ENCODE peak calls at places on chromosomes 2 and 18, in eight cellular contexts. H is cardiac muscle cell, L is IMR-90, E is upper lobe of left lung, G is mammary epithelial cell, Z is neural progenitor cell, D is upper lobe of right lung, X is A549. J is an unnamed sample. For H3K4me1, the result is how much of the 10 kb centered on the place peaks cover.

GRCh38 chr2:128452536-128453530 is 134.2 kb upstream of the HS6ST1 start:
- DNase-seq in H (no peak), L (no peak), E (no peak), G (no peak), Z (peak), D (peak), X (no peak), J (no peak)

GRCh38 chr2:179444056-179444455 is 179.4 kb upstream of the SESTD1 start:
- DNase-seq in H (peak), L (peak), E (no peak), G (no peak), Z (no peak), D (no peak), X (no peak), J (no peak)

GRCh38 chr2:180508451-180508850 is 472.0 kb upstream of the UBE2E3 start:
- DNase-seq in H (no peak), L (no peak), E (no peak), G (no peak), Z (no peak), D (no peak), X (no peak), J (no peak)

GRCh38 chr2:122341007-122341406 is 585.6 kb downstream of the TSN start:
- DNase-seq in H (peak), L (no peak), E (no peak), G (peak), Z (no peak), D (no peak), X (no peak), J (no peak)

GRCh38 chr2:23823863-23824262 is 103.1 kb downstream of the ATAD2B start:
- DNase-seq in H (no peak), L (no peak), E (no peak), G (no peak), Z (no peak), D (no peak), X (no peak), J (no peak)

GRCh38 chr2:66389651-66390131 is 45.2 kb upstream of the MEIS1 start:
- DNase-seq in H (no peak), L (no peak), E (no peak), G (peak), Z (no peak), D (no peak), X (no peak), J (no peak)

GRCh38 chr2:233464531-233465240 is 101.9 kb downstream of the USP40 start:
- DNase-seq in H (no peak), L (no peak), E (no peak), G (no peak), Z (no peak), D (peak), X (no peak), J (no peak)

GRCh38 chr2:25090801-25091200 is 48.9 kb downstream of the EFR3B start:
- DNase-seq in H (no peak), L (no peak), E (no peak), G (no peak), Z (no peak), D (no peak), X (no peak), J (no peak)

GRCh38 chr2:23603156-23603555 is 218.2 kb downstream of the KLHL29 start:
- DNase-seq in H (no peak), L (no peak), E (no peak), G (no peak), Z (no peak), D (no peak), X (no peak), J (no peak)

GRCh38 chr2:20557226-20557625 is 93.7 kb downstream of the HS1BP3 start:
- DNase-seq in H (no peak), L (no peak), E (no peak), G (no peak), Z (no peak), D (no peak), X (no peak), J (no peak)
- H3K4me1 ChIP-seq in H (under half), L (under half), E (under half), G (under half), Z (under half), D (under half), X (under half), J (under half)

DNA sequence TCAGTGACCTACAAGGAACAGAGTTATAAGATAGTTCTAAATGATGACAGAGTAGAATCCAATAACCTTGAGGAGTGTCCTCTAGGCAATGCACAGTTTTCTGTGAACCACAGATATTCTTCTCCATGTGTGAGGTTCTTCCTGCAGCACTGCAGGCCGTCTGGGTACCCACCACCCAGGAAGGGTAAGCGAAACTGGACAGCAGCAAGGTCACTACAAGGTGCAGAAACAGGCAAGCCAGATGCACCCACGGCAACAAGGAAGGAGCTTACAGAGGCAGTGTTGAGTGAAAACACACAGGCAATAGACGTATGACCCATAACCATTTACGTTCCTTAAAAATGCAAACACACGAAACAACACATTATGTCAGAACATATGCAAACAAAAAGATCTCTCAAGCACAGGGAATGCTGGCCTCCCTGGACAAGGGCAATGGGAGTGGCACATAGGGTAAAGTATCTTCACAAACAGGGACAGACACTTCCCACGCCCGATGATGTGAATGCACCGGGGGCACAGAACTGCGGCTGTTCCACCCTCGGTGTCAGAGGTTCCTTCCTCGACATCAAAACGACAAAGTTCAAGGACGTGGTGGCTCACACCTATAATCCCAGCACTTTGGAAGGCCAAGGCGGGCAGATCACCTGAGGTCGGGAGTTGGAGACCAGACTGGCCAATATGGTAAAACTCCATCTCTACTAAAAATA is 84.1 kb downstream of the NDUFA10 start:
- DNase-seq in H (no peak), L (no peak), E (no peak), G (no peak), Z (no peak), D (peak), X (no peak), J (no peak)
- H3K4me1 ChIP-seq in H (under half), L (under half), E (under half), G (under half), Z (under half), D (under half), X (under half), J (under half)

DNA sequence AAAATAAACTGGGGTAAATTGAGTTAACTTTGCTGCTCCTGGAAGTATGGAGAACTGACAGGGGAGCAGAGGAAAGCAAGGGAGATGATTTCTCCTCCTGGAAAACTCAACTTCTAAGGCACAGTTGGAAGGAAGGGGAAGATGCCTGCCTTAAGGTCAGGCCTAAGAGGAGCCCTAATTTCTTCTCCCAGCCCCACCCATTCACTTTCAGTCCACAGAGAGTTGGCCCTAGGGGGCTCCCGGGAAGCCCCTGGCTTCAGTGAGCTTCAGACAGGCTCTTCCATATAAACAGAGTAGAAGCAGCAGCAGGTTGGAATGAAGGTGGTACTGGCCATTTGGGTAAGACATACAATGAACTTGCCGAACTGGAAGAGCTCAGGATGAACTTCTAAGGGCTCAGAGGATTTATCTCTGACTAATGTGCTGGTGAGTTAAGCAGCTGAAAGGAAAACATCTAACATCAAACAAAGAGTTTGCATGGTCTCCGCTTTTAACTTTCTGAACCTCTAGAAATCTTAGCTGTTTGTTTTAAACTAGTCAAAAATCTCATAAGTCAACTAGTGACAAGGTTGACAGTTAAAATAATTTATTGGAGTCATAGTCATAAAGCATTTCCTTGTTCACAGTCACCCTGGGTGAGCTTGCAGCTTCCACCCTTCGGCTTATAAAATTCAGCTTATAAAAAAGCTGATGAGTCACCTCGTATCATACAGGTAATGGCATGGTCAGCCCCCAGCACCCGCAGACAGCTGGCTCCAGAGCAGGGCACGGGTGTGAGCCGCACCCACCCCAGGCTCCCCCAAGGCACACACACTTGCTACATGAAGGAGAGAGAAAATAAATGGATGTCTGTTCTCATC is 9.8 kb downstream of the MALL start:
- DNase-seq in H (peak), L (peak), E (peak), G (peak), Z (no peak), D (no peak), X (peak), J (no peak)
- H3K4me1 ChIP-seq in H (under half), L (under half), E (under half), G (half or more), Z (under half), D (under half), X (half or more), J (under half)

DNA sequence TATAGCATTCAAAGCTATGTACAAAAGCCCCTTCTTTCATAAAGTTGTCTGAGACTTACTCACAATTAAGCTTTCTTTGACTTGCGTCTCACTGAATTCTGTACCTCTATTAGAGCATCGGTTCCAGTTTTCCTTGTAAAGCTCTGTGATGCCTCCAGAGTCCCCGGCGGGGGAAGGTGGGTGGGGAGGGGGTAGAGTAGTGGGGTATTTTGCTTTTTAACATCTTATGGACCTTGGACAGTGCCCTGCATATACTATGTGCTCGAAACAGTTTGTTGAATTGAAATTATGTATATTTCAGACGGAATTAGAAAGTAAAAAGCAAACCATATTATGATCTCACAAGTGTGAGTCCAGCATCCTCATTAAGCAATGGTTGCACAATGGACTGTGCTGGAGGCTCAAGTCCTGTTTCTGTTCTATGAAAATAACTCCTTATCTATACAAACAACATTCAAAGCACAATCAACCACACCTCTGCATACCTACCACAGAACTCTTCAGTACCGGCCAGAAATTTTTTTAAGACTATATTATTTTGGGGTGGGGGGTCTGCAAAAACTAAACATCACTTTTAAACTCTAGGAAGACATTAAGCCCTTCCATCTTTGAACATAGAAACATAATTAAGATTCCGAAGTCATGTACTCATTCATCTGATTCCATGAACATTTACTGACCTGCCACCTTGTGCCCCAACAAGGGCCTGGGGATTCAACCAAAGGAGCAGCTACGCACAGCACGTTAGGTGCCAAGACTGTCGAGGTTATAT is 940 bp downstream of the STAT1 start:
- DNase-seq in H (peak), L (peak), E (no peak), G (no peak), Z (no peak), D (no peak), X (peak), J (no peak)
- H3K4me1 ChIP-seq in H (under half), L (under half), E (half or more), G (under half), Z (under half), D (under half), X (half or more), J (under half)

GRCh38 chr18:58592223-58593214 is 36.4 kb downstream of the ALPK2 start:
- DNase-seq in H (no peak), L (no peak), E (no peak), G (no peak), Z (peak), D (no peak), X (no peak), J (no peak)
- H3K4me1 ChIP-seq in H (under half), L (under half), E (under half), G (under half), Z (under half), D (under half), X (under half), J (under half)